ENCODE peak calls at places on chromosomes 6 and 20, in seven cellular contexts. A is PC-9, K is SK-N-SH, E is pancreas, U is cardiac muscle cell, D is GM23338, T is Peyer's patch. M is an unnamed sample.

GRCh38 chr20:63192721-63193120 is 23.2 kb downstream of the YTHDF1 start:
- DNase-seq in A (no peak), K (no peak), E (no peak), U (no peak), D (no peak), T (no peak), M (no peak)

GRCh38 chr20:5377484-5377883 is 60.7 kb upstream of the PROKR2 start:
- DNase-seq in A (no peak), K (no peak), E (no peak), U (no peak), D (no peak), T (no peak), M (no peak)

GRCh38 chr6:3540980-3541379 is 84.1 kb upstream of the SLC22A23 start:
- DNase-seq in A (no peak), K (no peak), E (no peak), U (no peak), D (no peak), T (no peak), M (no peak)

GRCh38 chr20:59560588-59561227 is 43.6 kb upstream of the PHACTR3 start:
- DNase-seq in A (no peak), K (peak; percentile 76), E (no peak), U (peak; percentile 30), D (peak; percentile 73), T (no peak), M (no peak)

GRCh38 chr6:51350308-51350904 is 531.7 kb downstream of the TFAP2B start:
- DNase-seq in A (no peak), K (no peak), E (no peak), U (no peak), D (peak; percentile 15), T (no peak), M (no peak)

GRCh38 chr20:18019068-18019467 is 38.6 kb downstream of the OVOL2 start:
- DNase-seq in A (no peak), K (peak; percentile 41), E (no peak), U (peak; percentile 48), D (peak; percentile 82), T (no peak), M (no peak)

GRCh38 chr20:25274481-25274880 is 26.6 kb downstream of the PYGB start:
- DNase-seq in A (no peak), K (no peak), E (peak; percentile 26), U (no peak), D (no peak), T (peak; percentile 28), M (no peak)

GRCh38 chr6:19734519-19734918 is 102.7 kb upstream of the ID4 start:
- DNase-seq in A (no peak), K (no peak), E (no peak), U (peak; percentile 50), D (peak; percentile 42), T (no peak), M (no peak)

GRCh38 chr20:41357424-41358163 is 9.0 kb downstream of the EMILIN3 start:
- DNase-seq in A (no peak), K (no peak), E (no peak), U (no peak), D (no peak), T (no peak), M (no peak)

GRCh38 chr6:162379762-162380409 is 347.7 kb downstream of the PRKN start:
- DNase-seq in A (no peak), K (no peak), E (no peak), U (no peak), D (no peak), T (no peak), M (no peak)

GRCh38 chr6:141874930-141875602 is 257.7 kb upstream of the GJE1 start:
- DNase-seq in A (no peak), K (no peak), E (no peak), U (peak; percentile 79), D (no peak), T (no peak), M (no peak)

GRCh38 chr20:2693286-2693995 is 861 bp downstream of the EBF4 start:
- DNase-seq in A (no peak), K (peak; percentile 90), E (peak; percentile 57), U (peak; percentile 30), D (peak; percentile 63), T (no peak), M (no peak)

GRCh38 chr6:69917834-69918233 is 51.5 kb downstream of the COL19A1 start:
- DNase-seq in A (no peak), K (no peak), E (no peak), U (peak; percentile 9), D (peak; percentile 6), T (no peak), M (no peak)

GRCh38 chr20:34560614-34561013 is 2.1 kb downstream of the MAP1LC3A start:
- DNase-seq in A (no peak), K (no peak), E (no peak), U (no peak), D (no peak), T (no peak), M (no peak)

GRCh38 chr20:34558320-34559202 is at the start of gene MAP1LC3A:
- DNase-seq in A (peak; percentile 41), K (peak; percentile 99), E (peak; percentile 94), U (peak; percentile 98), D (peak; percentile 98), T (peak; percentile 95), M (peak; percentile 96)

GRCh38 chr20:34557936-34558319 is 590 bp upstream of the MAP1LC3A start:
- DNase-seq in A (no peak), K (peak; percentile 44), E (no peak), U (no peak), D (no peak), T (no peak), M (no peak)

GRCh38 chr20:34560141-34560523 is 1.6 kb downstream of the MAP1LC3A start:
- DNase-seq in A (no peak), K (no peak), E (peak; percentile 50), U (no peak), D (no peak), T (no peak), M (no peak)

DNA sequence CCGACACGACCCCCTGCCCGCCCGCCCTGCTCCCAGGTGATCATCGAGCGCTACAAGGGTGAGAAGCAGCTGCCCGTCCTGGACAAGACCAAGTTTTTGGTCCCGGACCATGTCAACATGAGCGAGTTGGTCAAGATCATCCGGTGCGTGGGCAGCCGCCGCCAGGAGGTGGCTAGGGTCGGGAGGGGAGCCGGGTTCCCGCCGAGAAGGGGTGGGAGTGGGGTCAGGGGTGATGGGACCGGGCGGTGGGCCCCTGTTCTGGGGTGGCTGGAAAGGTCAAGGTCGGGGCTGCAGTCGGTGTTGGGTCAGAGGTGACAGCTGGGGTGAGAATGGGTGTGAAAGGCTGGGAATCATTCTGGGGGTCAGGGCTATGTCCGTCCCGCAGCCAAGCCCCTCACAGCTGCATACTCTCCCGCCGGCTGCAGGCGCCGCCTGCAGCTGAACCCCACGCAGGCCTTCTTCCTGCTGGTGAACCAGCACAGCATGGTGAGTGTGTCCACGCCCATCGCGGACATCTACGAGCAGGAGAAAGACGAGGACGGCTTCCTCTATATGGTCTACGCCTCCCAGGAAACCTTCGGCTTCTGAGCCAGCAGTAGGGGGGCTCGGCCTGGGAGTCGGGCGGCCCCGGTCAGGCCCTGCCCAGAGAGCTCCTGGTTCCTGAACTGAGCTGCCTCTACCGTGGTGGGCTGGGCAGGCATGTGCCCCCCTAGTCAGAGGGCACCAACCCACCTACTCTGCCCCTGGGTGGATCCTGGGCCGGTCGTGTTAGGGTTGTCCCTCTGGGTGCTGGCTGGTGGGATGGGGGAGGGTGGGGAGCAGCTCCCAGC is 1.0 kb downstream of the MAP1LC3A start:
- DNase-seq in A (no peak), K (peak; percentile 61), E (peak; percentile 56), U (peak; percentile 26), D (peak; percentile 30), T (no peak), M (no peak)
- TF ChIP-seq CTCF in A (no peak), K (no peak), E (no peak), U (peak; percentile 8), D (no peak), T (no peak), M (no peak)

DNA sequence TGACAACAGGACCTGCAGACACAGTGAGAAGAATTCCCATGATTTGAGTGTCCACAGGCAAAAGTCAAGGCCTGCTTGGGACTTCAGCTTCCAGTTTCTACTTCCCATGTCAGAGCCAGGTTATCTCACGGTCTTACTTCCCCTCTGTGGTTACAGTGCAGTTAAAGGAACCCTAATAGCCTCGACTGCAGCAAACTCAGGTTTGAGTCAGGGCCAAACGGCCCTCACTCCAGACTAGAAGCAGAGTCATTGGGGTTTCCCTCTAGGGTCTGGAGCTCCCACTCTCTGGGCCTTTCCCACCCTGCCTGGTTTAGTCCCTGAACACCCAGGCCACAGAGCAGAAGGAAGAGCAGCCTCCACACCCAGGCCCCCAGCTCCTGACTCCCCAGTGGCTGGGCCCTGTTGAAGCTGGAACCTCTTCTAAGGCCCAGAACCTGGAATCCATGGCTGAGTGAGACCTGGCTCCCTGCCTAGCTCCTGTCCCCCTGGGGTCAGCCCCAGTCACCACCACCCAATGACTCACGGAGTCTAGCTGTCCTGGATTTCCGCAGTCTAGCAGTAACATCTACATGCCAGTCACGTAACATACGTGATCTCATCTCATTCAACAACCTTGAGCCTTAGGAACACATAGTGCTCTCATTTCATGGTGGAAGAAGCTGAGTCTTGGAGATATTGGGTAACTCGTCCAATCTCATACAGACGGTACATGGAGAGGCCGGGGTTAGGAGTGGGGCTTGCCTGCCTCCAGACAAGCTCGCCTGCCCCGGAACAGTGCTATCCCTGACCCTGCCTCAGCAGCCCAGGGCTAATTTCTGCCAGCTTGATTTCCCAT is 9.2 kb upstream of the GHRH start:
- DNase-seq in A (no peak), K (no peak), E (no peak), U (peak; percentile 18), D (no peak), T (no peak), M (no peak)
- H3K27ac ChIP-seq in A (no peak overlapping the region), K (no peak overlapping the region), E (peak overlapping the region; percentile 22), U (peak overlapping the region; percentile 57), D (no peak overlapping the region), T (peak overlapping the region; percentile 59), M (no peak overlapping the region)

GRCh38 chr20:20411382-20411781 is 43.5 kb downstream of the INSM1 start:
- DNase-seq in A (no peak), K (no peak), E (no peak), U (no peak), D (no peak), T (no peak), M (no peak)
- H3K4me3 ChIP-seq in A (no peak overlapping the region), K (no peak overlapping the region), E (no peak overlapping the region), U (no peak overlapping the region), D (no peak overlapping the region), T (no peak overlapping the region), M (no peak overlapping the region)

DNA sequence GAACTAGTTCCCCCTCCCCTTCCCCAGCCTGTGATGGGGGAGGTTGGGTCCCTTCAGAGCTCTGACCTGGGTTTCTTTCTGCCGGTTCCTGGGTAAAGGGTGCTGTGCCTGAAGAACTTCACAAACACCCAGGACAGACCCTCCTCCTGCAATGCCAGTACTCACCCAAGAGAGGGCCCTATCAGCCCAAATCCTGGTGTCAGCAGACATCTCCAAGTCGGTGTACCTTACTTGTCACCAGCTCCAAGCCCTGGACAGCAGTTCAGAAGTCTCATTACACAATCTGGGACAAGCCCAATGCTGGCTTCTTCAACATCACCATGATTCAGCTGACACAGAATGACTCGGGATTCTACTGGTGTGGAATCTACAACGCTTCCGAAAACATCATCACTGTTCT is 467 bp downstream of the TREML4 start:
- DNase-seq in A (no peak), K (no peak), E (no peak), U (peak; percentile 3), D (peak; percentile 52), T (no peak), M (no peak)
- TF ChIP-seq CTCF in A (no peak), K (no peak), E (no peak), U (no peak), D (peak; percentile 36), T (no peak), M (no peak)

GRCh38 chr6:24702720-24703282 is 16.2 kb downstream of the C6orf62 start:
- DNase-seq in A (no peak), K (no peak), E (no peak), U (no peak), D (no peak), T (no peak), M (no peak)
- H3K27ac ChIP-seq in A (peak overlapping the region; percentile 22), K (no peak overlapping the region), E (no peak overlapping the region), U (peak overlapping the region; percentile 78), D (peak overlapping the region; percentile 62), T (no peak overlapping the region), M (no peak overlapping the region)

GRCh38 chr20:47195573-47195972 is 160.9 kb downstream of the ZMYND8 start:
- DNase-seq in A (no peak), K (no peak), E (no peak), U (no peak), D (no peak), T (no peak), M (no peak)
- H3K4me3 ChIP-seq in A (no peak overlapping the region), K (no peak overlapping the region), E (no peak overlapping the region), U (no peak overlapping the region), D (no peak overlapping the region), T (no peak overlapping the region), M (no peak overlapping the region)